ENCODE peak calls at places on chromosomes 13 and 19, in seven cellular contexts. One of them, this sample, is unnamed.

GRCh38 chr13:29472317-29472961 is 123.0 kb downstream of the SLC7A1 start:
- DNase-seq in memory B cell: peak; percentile 55
- DNase-seq in left colon: peak; percentile 74
- DNase-seq in BE2C: peak; percentile 81
- DNase-seq in EL: peak; percentile 60
- DNase-seq in GF-D8: no peak
- DNase-seq in NCI-H1417 treated with DMSO at 0.1 percent for 48 hours: no peak
- DNase-seq in this sample: no peak

GRCh38 chr13:40749327-40749726 is 21.7 kb downstream of the MRPS31 start:
- DNase-seq in NCI-H1417 treated with DMSO at 0.1 percent for 48 hours: no peak
- DNase-seq in BE2C: no peak
- DNase-seq in GF-D8: no peak
- DNase-seq in memory B cell: no peak
- DNase-seq in EL: no peak
- DNase-seq in left colon: no peak
- DNase-seq in this sample: no peak

GRCh38 chr19:12272980-12273901 is 21.4 kb downstream of the ZNF44 start:
- DNase-seq in BE2C: no peak
- DNase-seq in memory B cell: no peak
- DNase-seq in left colon: no peak
- DNase-seq in NCI-H1417 treated with DMSO at 0.1 percent for 48 hours: no peak
- DNase-seq in GF-D8: no peak
- DNase-seq in EL: no peak
- DNase-seq in this sample: no peak

GRCh38 chr13:71866173-71867091 is 572 bp downstream of the DACH1 start:
- DNase-seq in memory B cell: no peak
- DNase-seq in left colon: peak; percentile 49
- DNase-seq in EL: no peak
- DNase-seq in BE2C: peak; percentile 60
- DNase-seq in GF-D8: peak; percentile 58
- DNase-seq in NCI-H1417 treated with DMSO at 0.1 percent for 48 hours: no peak
- DNase-seq in this sample: no peak

GRCh38 chr19:17077447-17078028 is 2.0 kb downstream of the MYO9B start:
- DNase-seq in left colon: no peak
- DNase-seq in BE2C: no peak
- DNase-seq in NCI-H1417 treated with DMSO at 0.1 percent for 48 hours: no peak
- DNase-seq in GF-D8: no peak
- DNase-seq in EL: no peak
- DNase-seq in memory B cell: no peak
- DNase-seq in this sample: no peak

GRCh38 chr19:28196961-28197360 is 1016.0 kb downstream of the UQCRFS1 start:
- DNase-seq in GF-D8: no peak
- DNase-seq in memory B cell: no peak
- DNase-seq in NCI-H1417 treated with DMSO at 0.1 percent for 48 hours: no peak
- DNase-seq in BE2C: no peak
- DNase-seq in left colon: peak; percentile 3
- DNase-seq in EL: no peak
- DNase-seq in this sample: no peak

GRCh38 chr13:75512253-75512652 is 25.4 kb downstream of the COMMD6 start:
- DNase-seq in NCI-H1417 treated with DMSO at 0.1 percent for 48 hours: no peak
- DNase-seq in EL: no peak
- DNase-seq in BE2C: no peak
- DNase-seq in GF-D8: no peak
- DNase-seq in memory B cell: no peak
- DNase-seq in left colon: no peak
- DNase-seq in this sample: no peak

GRCh38 chr13:90732049-90732448 is 615.4 kb upstream of the MIR17HG start:
- DNase-seq in EL: no peak
- DNase-seq in BE2C: peak; percentile 35
- DNase-seq in memory B cell: no peak
- DNase-seq in NCI-H1417 treated with DMSO at 0.1 percent for 48 hours: no peak
- DNase-seq in left colon: no peak
- DNase-seq in GF-D8: no peak
- DNase-seq in this sample: no peak

GRCh38 chr13:26601669-26602068 is 44.2 kb downstream of the WASF3 start:
- DNase-seq in EL: peak; percentile 82
- DNase-seq in GF-D8: peak; percentile 36
- DNase-seq in memory B cell: no peak
- DNase-seq in NCI-H1417 treated with DMSO at 0.1 percent for 48 hours: no peak
- DNase-seq in BE2C: no peak
- DNase-seq in left colon: no peak
- DNase-seq in this sample: no peak

GRCh38 chr13:36746051-36746450 is 72.2 kb downstream of the SERTM1 start:
- DNase-seq in NCI-H1417 treated with DMSO at 0.1 percent for 48 hours: no peak
- DNase-seq in left colon: no peak
- DNase-seq in GF-D8: no peak
- DNase-seq in BE2C: no peak
- DNase-seq in EL: no peak
- DNase-seq in memory B cell: no peak
- DNase-seq in this sample: no peak

GRCh38 chr19:15781659-15782058 is 5.8 kb upstream of the OR10H5 start:
- DNase-seq in EL: no peak
- DNase-seq in left colon: no peak
- DNase-seq in BE2C: no peak
- DNase-seq in NCI-H1417 treated with DMSO at 0.1 percent for 48 hours: no peak
- DNase-seq in memory B cell: no peak
- DNase-seq in GF-D8: no peak
- DNase-seq in this sample: no peak

GRCh38 chr19:1521636-1522035 is 2.2 kb upstream of the PLK5 start:
- DNase-seq in GF-D8: no peak
- DNase-seq in NCI-H1417 treated with DMSO at 0.1 percent for 48 hours: no peak
- DNase-seq in left colon: no peak
- DNase-seq in memory B cell: no peak
- DNase-seq in BE2C: no peak
- DNase-seq in EL: no peak
- DNase-seq in this sample: no peak